ENCODE peak calls at places on chromosome 1, in six cellular contexts. One of them, this sample, is unnamed.

GRCh38 chr1:231729541-231729940 is 103.0 kb downstream of the DISC1 start:
- DNase-seq in stromal cell of bone marrow: peak; percentile 27
- DNase-seq in RCC 7860: no peak
- DNase-seq in NCI-H1092: no peak
- DNase-seq in AG04450: no peak
- DNase-seq in B cell: no peak
- DNase-seq in this sample: no peak

GRCh38 chr1:202085682-202086373 is 36.9 kb upstream of the GPR37L1 start:
- DNase-seq in stromal cell of bone marrow: no peak
- DNase-seq in AG04450: no peak
- DNase-seq in RCC 7860: no peak
- DNase-seq in NCI-H1092: no peak
- DNase-seq in B cell: no peak
- DNase-seq in this sample: no peak

GRCh38 chr1:172670791-172671190 is 11.9 kb downstream of the FASLG start:
- DNase-seq in AG04450: no peak
- DNase-seq in stromal cell of bone marrow: no peak
- DNase-seq in B cell: no peak
- DNase-seq in NCI-H1092: no peak
- DNase-seq in RCC 7860: no peak
- DNase-seq in this sample: no peak

GRCh38 chr1:86527306-86527705 is 19.6 kb upstream of the CLCA4 start:
- DNase-seq in AG04450: no peak
- DNase-seq in NCI-H1092: no peak
- DNase-seq in stromal cell of bone marrow: no peak
- DNase-seq in RCC 7860: no peak
- DNase-seq in B cell: no peak
- DNase-seq in this sample: no peak

GRCh38 chr1:93595749-93596148 is 85.9 kb downstream of the BCAR3 start:
- DNase-seq in B cell: no peak
- DNase-seq in NCI-H1092: no peak
- DNase-seq in RCC 7860: no peak
- DNase-seq in stromal cell of bone marrow: no peak
- DNase-seq in AG04450: no peak
- DNase-seq in this sample: no peak

GRCh38 chr1:201463071-201463552 is 5.9 kb downstream of the PHLDA3 start:
- DNase-seq in stromal cell of bone marrow: no peak
- DNase-seq in B cell: no peak
- DNase-seq in RCC 7860: peak; percentile 66
- DNase-seq in NCI-H1092: no peak
- DNase-seq in AG04450: no peak
- DNase-seq in this sample: no peak

GRCh38 chr1:45840704-45841103 is 37.3 kb downstream of the MAST2 start:
- DNase-seq in RCC 7860: peak; percentile 31
- DNase-seq in AG04450: no peak
- DNase-seq in B cell: no peak
- DNase-seq in NCI-H1092: peak; percentile 71
- DNase-seq in stromal cell of bone marrow: peak; percentile 3
- DNase-seq in this sample: peak; percentile 22

GRCh38 chr1:204578867-204579664 is 62.9 kb downstream of the MDM4 start:
- DNase-seq in B cell: peak; percentile 54
- DNase-seq in stromal cell of bone marrow: peak; percentile 13
- DNase-seq in RCC 7860: no peak
- DNase-seq in AG04450: no peak
- DNase-seq in NCI-H1092: peak; percentile 33
- DNase-seq in this sample: peak; percentile 74

GRCh38 chr1:154992721-154993571 is 440 bp upstream of the LENEP start:
- DNase-seq in AG04450: no peak
- DNase-seq in RCC 7860: peak; percentile 64
- DNase-seq in B cell: no peak
- DNase-seq in stromal cell of bone marrow: no peak
- DNase-seq in NCI-H1092: no peak
- DNase-seq in this sample: no peak

GRCh38 chr1:154170547-154171221 is 15.8 kb upstream of the NUP210L start:
- DNase-seq in stromal cell of bone marrow: no peak
- DNase-seq in RCC 7860: no peak
- DNase-seq in B cell: no peak
- DNase-seq in AG04450: no peak
- DNase-seq in NCI-H1092: no peak
- DNase-seq in this sample: peak; percentile 31

GRCh38 chr1:244347942-244348341 is 103.8 kb downstream of the ADSS2 start:
- DNase-seq in stromal cell of bone marrow: peak; percentile 58
- DNase-seq in B cell: no peak
- DNase-seq in NCI-H1092: no peak
- DNase-seq in AG04450: no peak
- DNase-seq in RCC 7860: no peak
- DNase-seq in this sample: no peak

GRCh38 chr1:46401514-46401913 is 7.4 kb downstream of the FAAH start:
- DNase-seq in stromal cell of bone marrow: no peak
- DNase-seq in B cell: no peak
- DNase-seq in AG04450: no peak
- DNase-seq in NCI-H1092: no peak
- DNase-seq in RCC 7860: no peak
- DNase-seq in this sample: no peak

GRCh38 chr1:232428781-232429530 is 201.0 kb downstream of the SIPA1L2 start:
- DNase-seq in B cell: no peak
- DNase-seq in AG04450: peak; percentile 65
- DNase-seq in RCC 7860: no peak
- DNase-seq in stromal cell of bone marrow: no peak
- DNase-seq in NCI-H1092: no peak
- DNase-seq in this sample: no peak

GRCh38 chr1:19074361-19074901 is 118.0 kb upstream of the IFFO2 start:
- DNase-seq in B cell: no peak
- DNase-seq in AG04450: no peak
- DNase-seq in stromal cell of bone marrow: no peak
- DNase-seq in NCI-H1092: no peak
- DNase-seq in RCC 7860: no peak
- DNase-seq in this sample: no peak

GRCh38 chr1:167808104-167808503 is 86.3 kb downstream of the MPZL1 start:
- DNase-seq in B cell: no peak
- DNase-seq in NCI-H1092: no peak
- DNase-seq in AG04450: no peak
- DNase-seq in stromal cell of bone marrow: peak; percentile 71
- DNase-seq in RCC 7860: peak; percentile 18
- DNase-seq in this sample: no peak

GRCh38 chr1:6316240-6317100 is 55.6 kb upstream of the GPR153 start:
- DNase-seq in B cell: no peak
- DNase-seq in NCI-H1092: no peak
- DNase-seq in AG04450: no peak
- DNase-seq in stromal cell of bone marrow: no peak
- DNase-seq in RCC 7860: no peak
- DNase-seq in this sample: no peak

GRCh38 chr1:48246727-48247126 is 24.2 kb downstream of the SLC5A9 start:
- DNase-seq in RCC 7860: no peak
- DNase-seq in AG04450: no peak
- DNase-seq in B cell: no peak
- DNase-seq in stromal cell of bone marrow: no peak
- DNase-seq in NCI-H1092: peak; percentile 6
- DNase-seq in this sample: no peak

GRCh38 chr1:155717041-155717440 is 28.1 kb downstream of the DAP3 start:
- DNase-seq in RCC 7860: no peak
- DNase-seq in stromal cell of bone marrow: no peak
- DNase-seq in AG04450: no peak
- DNase-seq in NCI-H1092: no peak
- DNase-seq in B cell: peak; percentile 35
- DNase-seq in this sample: peak; percentile 51

GRCh38 chr1:156643266-156644092 is 1.6 kb downstream of the BCAN start:
- DNase-seq in stromal cell of bone marrow: no peak
- DNase-seq in RCC 7860: no peak
- DNase-seq in B cell: no peak
- DNase-seq in NCI-H1092: no peak
- DNase-seq in AG04450: no peak
- DNase-seq in this sample: no peak

GRCh38 chr1:18069903-18070302 is 37.7 kb upstream of the IGSF21 start:
- DNase-seq in AG04450: no peak
- DNase-seq in RCC 7860: no peak
- DNase-seq in stromal cell of bone marrow: no peak
- DNase-seq in NCI-H1092: no peak
- DNase-seq in B cell: no peak
- DNase-seq in this sample: no peak

GRCh38 chr1:225318706-225319575 is 108.9 kb downstream of the LBR start:
- DNase-seq in stromal cell of bone marrow: peak; percentile 26
- DNase-seq in B cell: peak; percentile 13
- DNase-seq in RCC 7860: peak; percentile 52
- DNase-seq in AG04450: no peak
- DNase-seq in NCI-H1092: no peak
- DNase-seq in this sample: peak; percentile 35

GRCh38 chr1:236982380-236982779 is 21.9 kb downstream of the MT1HL1 start:
- DNase-seq in NCI-H1092: no peak
- DNase-seq in RCC 7860: no peak
- DNase-seq in AG04450: no peak
- DNase-seq in B cell: no peak
- DNase-seq in stromal cell of bone marrow: no peak
- DNase-seq in this sample: no peak

GRCh38 chr1:162913345-162913744 is 52.4 kb upstream of the CCDC190 start:
- DNase-seq in NCI-H1092: no peak
- DNase-seq in B cell: no peak
- DNase-seq in stromal cell of bone marrow: no peak
- DNase-seq in AG04450: no peak
- DNase-seq in RCC 7860: no peak
- DNase-seq in this sample: no peak

GRCh38 chr1:170445096-170445495 is 86.9 kb upstream of the GORAB start:
- DNase-seq in NCI-H1092: no peak
- DNase-seq in B cell: no peak
- DNase-seq in RCC 7860: no peak
- DNase-seq in stromal cell of bone marrow: peak; percentile 73
- DNase-seq in AG04450: peak; percentile 36
- DNase-seq in this sample: no peak

GRCh38 chr1:50423670-50424000 is 392 bp upstream of the DMRTA2 start:
- DNase-seq in AG04450: no peak
- DNase-seq in B cell: peak; percentile 59
- DNase-seq in NCI-H1092: peak; percentile 26
- DNase-seq in RCC 7860: no peak
- DNase-seq in stromal cell of bone marrow: no peak
- DNase-seq in this sample: peak; percentile 54

GRCh38 chr1:53112271-53112774 is 30.1 kb downstream of the SLC1A7 start:
- DNase-seq in stromal cell of bone marrow: peak; percentile 44
- DNase-seq in B cell: no peak
- DNase-seq in RCC 7860: peak; percentile 54
- DNase-seq in NCI-H1092: no peak
- DNase-seq in AG04450: peak; percentile 62
- DNase-seq in this sample: no peak

This sample was measured in GM10248.